ENCODE peak calls at places on chromosomes 4 and X, in nine cellular contexts. O, U, R, F, G, H, D, T and Y are unnamed samples.

GRCh38 chrX:132001127-132001526 is 22.0 kb upstream of the STK26 start:
- DNase-seq in T (no peak), D (no peak), H (no peak), G (no peak), R (no peak), U (no peak), O (no peak), F (no peak), Y (no peak)

GRCh38 chrX:13669246-13669689 is 16.3 kb downstream of the TCEANC start:
- DNase-seq in G (peak; percentile 71), D (peak; percentile 48), R (peak; percentile 55), H (peak; percentile 98), F (peak; percentile 90), U (peak; percentile 98), T (peak; percentile 99), O (no peak), Y (peak; percentile 54)

GRCh38 chr4:186946682-186947294 is 223.1 kb upstream of the FAT1 start:
- DNase-seq in D (no peak), F (peak; percentile 40), O (peak; percentile 73), T (no peak), R (no peak), G (no peak), H (peak; percentile 60), U (no peak), Y (no peak)

GRCh38 chr4:152983221-152983620 is 47.1 kb downstream of the FHDC1 start:
- DNase-seq in H (peak; percentile 11), G (no peak), D (no peak), U (no peak), F (no peak), T (peak; percentile 23), O (peak; percentile 41), R (no peak), Y (no peak)

GRCh38 chr4:78057135-78057599 is at the start of gene FRAS1:
- DNase-seq in H (peak; percentile 26), R (no peak), O (peak; percentile 78), F (peak; percentile 14), D (peak; percentile 32), U (peak; percentile 30), G (no peak), T (no peak), Y (no peak)

GRCh38 chrX:53049127-53049517 is 533 bp downstream of the GPR173 start:
- DNase-seq in U (no peak), T (no peak), H (no peak), D (no peak), G (no peak), O (peak; percentile 3), F (no peak), R (no peak), Y (no peak)

GRCh38 chr4:88646528-88647280 is 50.9 kb downstream of the NAP1L5 start:
- DNase-seq in F (no peak), H (no peak), O (peak; percentile 89), D (no peak), T (no peak), U (no peak), G (no peak), R (no peak), Y (no peak)

GRCh38 chrX:130091976-130092522 is 18.2 kb downstream of the ELF4 start:
- DNase-seq in G (no peak), D (peak; percentile 88), O (peak; percentile 30), H (no peak), T (no peak), F (no peak), U (no peak), R (peak; percentile 81), Y (no peak)

GRCh38 chr4:176437756-176438155 is 118.0 kb downstream of the SPCS3 start:
- DNase-seq in O (no peak), F (no peak), D (no peak), T (no peak), G (no peak), U (no peak), H (no peak), R (no peak), Y (no peak)

GRCh38 chr4:118288097-118288496 is 64.7 kb downstream of the PRSS12 start:
- DNase-seq in D (no peak), T (peak; percentile 34), G (no peak), R (no peak), F (no peak), U (peak; percentile 90), O (no peak), H (peak; percentile 65), Y (no peak)

GRCh38 chrX:108139303-108139702 is 47.7 kb downstream of the ATG4A start:
- DNase-seq in T (no peak), H (peak; percentile 27), R (no peak), O (peak; percentile 43), D (no peak), G (no peak), U (peak; percentile 5), F (no peak), Y (no peak)
- TF ChIP-seq CTCF in T (peak; percentile 50), H (peak; percentile 65), R (peak; percentile 47), O (peak; percentile 64), D (no peak), G (no peak), U (peak; percentile 47), F (peak; percentile 65), Y (peak; percentile 55)

GRCh38 chr4:35463251-35463952 is 780.9 kb downstream of the ARAP2 start:
- DNase-seq in F (no peak), R (peak; percentile 27), H (no peak), G (no peak), O (peak; percentile 37), D (no peak), U (no peak), T (no peak), Y (no peak)
- TF ChIP-seq CTCF in F (no peak), R (no peak), H (no peak), G (no peak), O (peak; percentile 41), D (no peak), U (no peak), T (no peak), Y (no peak)

DNA sequence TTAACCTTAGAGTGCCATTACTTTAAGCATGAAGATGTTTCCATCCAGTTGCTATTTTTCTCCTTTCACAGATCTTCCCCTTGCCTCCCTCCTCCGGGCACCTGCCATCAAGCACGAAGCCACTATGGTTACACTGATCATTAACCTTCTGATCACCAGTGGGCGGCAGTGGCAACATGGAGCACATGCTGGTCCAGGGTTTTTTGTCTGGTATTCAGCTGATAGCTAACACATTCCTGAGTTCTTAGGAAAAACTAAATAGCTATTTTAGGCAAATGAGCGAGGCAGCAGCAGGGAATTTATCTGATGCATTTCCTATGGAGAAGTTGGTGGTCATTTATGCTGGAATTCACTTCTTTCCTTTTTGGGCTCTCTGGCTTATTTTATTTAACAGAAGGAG is 22.8 kb downstream of the SHISA3 start:
- DNase-seq in G (no peak), U (no peak), F (peak; percentile 14), D (no peak), R (no peak), T (peak; percentile 37), H (no peak), O (peak; percentile 25), Y (no peak)
- TF ChIP-seq CTCF in G (no peak), U (no peak), F (no peak), D (no peak), R (no peak), T (no peak), H (no peak), O (peak; percentile 35), Y (no peak)

GRCh38 chr4:181578911-181579310 is 664.3 kb upstream of the TENM3 start:
- DNase-seq in D (no peak), G (no peak), O (no peak), F (no peak), R (no peak), U (no peak), H (peak; percentile 8), T (no peak), Y (no peak)

DNA sequence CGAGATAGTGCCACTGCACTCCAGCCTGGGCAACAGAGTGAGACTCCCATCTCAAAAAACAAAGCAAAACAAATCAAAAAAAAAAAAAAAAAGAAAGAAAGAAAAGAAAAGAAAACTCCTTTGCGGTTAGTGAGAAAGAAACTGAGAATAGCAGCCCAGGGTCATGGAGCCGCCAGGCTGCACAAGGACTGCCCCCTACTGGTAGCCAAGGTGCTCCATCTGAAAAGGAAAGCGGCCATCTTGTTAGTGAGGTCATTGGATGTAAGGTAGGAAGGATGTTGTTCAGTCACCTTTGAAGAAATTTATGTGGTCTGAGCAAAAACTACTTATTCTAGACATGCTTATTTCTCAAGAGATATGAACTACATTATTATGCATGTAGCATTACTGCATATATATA is 660.6 kb upstream of the TENM3 start:
- DNase-seq in R (no peak), O (peak; percentile 62), U (no peak), F (no peak), T (no peak), H (no peak), D (no peak), G (no peak), Y (no peak)
- TF ChIP-seq CTCF in R (no peak), O (peak; percentile 67), U (no peak), F (peak; percentile 30), T (no peak), H (peak; percentile 19), D (no peak), G (no peak), Y (no peak)